ENCODE peak calls at places on chromosomes 6 and 20, in four cellular contexts. F is amniotic stem cell; G is activated CD4-positive, alpha-beta T cell treated with anti-CD3 and anti-CD28 coated beads, Interleukin-2, amount 10 ng/mL, durations not matched to agents 7 days and 5 days; V is occipital lobe. H is an unnamed sample.

GRCh38 chr6:13488015-13488895 is 855 bp upstream of the GFOD1 start:
- DNase-seq in F (no peak), G (peak; percentile 37), V (peak; percentile 56), H (peak; percentile 72)

GRCh38 chr6:14088600-14089168 is 28.9 kb upstream of the CD83 start:
- DNase-seq in F (no peak), G (no peak), V (no peak), H (no peak)

GRCh38 chr6:26097268-26097875 is 10.1 kb downstream of the HFE start:
- DNase-seq in F (peak; percentile 65), G (peak; percentile 75), V (no peak), H (peak; percentile 86)

GRCh38 chr6:78523622-78524021 is 343.7 kb upstream of the IRAK1BP1 start:
- DNase-seq in F (no peak), G (no peak), V (no peak), H (no peak)

GRCh38 chr6:85669735-85670194 is 27.1 kb upstream of the SYNCRIP start:
- DNase-seq in F (no peak), G (peak; percentile 68), V (no peak), H (no peak)

GRCh38 chr20:13149371-13149770 is 71.7 kb upstream of the ISM1 start:
- DNase-seq in F (no peak), G (no peak), V (no peak), H (no peak)

GRCh38 chr6:142945446-142946180 is 637 bp upstream of the HIVEP2 start:
- DNase-seq in F (peak; percentile 55), G (peak; percentile 51), V (peak; percentile 57), H (peak; percentile 42)

GRCh38 chr6:17354700-17355403 is 38.5 kb upstream of the CAP2 start:
- DNase-seq in F (no peak), G (no peak), V (no peak), H (no peak)

GRCh38 chr6:24313477-24314141 is 44.2 kb downstream of the DCDC2 start:
- DNase-seq in F (no peak), G (no peak), V (no peak), H (no peak)

GRCh38 chr6:113560908-113561307 is 296.2 kb upstream of the MARCKS start:
- DNase-seq in F (peak; percentile 42), G (no peak), V (no peak), H (no peak)

GRCh38 chr6:135853227-135853626 is 1.7 kb downstream of the PDE7B start:
- DNase-seq in F (no peak), G (no peak), V (no peak), H (no peak)

GRCh38 chr6:151497935-151498726 is 4.3 kb downstream of the CCDC170 start:
- DNase-seq in F (no peak), G (no peak), V (no peak), H (no peak)

GRCh38 chr6:155340464-155341129 is 26.3 kb upstream of the TFB1M start:
- DNase-seq in F (no peak), G (no peak), V (no peak), H (no peak)

GRCh38 chr20:45020236-45020886 is 54.0 kb downstream of the STK4 start:
- DNase-seq in F (no peak), G (no peak), V (no peak), H (no peak)

GRCh38 chr20:47502801-47503239 is 1.1 kb downstream of the NCOA3 start:
- DNase-seq in F (no peak), G (peak; percentile 57), V (no peak), H (peak; percentile 28)

GRCh38 chr6:169185692-169186485 is 67.8 kb downstream of the THBS2 start:
- DNase-seq in F (no peak), G (no peak), V (no peak), H (no peak)

GRCh38 chr20:61230-61629 is 26.2 kb upstream of the DEFB125 start:
- DNase-seq in F (no peak), G (no peak), V (no peak), H (no peak)

GRCh38 chr20:34948030-34948429 is 7.6 kb downstream of the GSS start:
- DNase-seq in F (peak; percentile 34), G (no peak), V (no peak), H (peak; percentile 28)

GRCh38 chr6:85362652-85363310 is 87.1 kb upstream of the NT5E start:
- DNase-seq in F (no peak), G (no peak), V (no peak), H (no peak)

GRCh38 chr6:74534485-74535211 is 671.2 kb downstream of the COL12A1 start:
- DNase-seq in F (no peak), G (no peak), V (no peak), H (no peak)

GRCh38 chr20:53875452-53875851 is 194.9 kb downstream of the BCAS1 start:
- DNase-seq in F (no peak), G (no peak), V (no peak), H (no peak)

GRCh38 chr6:15481414-15481813 is 181.4 kb downstream of the DTNBP1 start:
- DNase-seq in F (no peak), G (no peak), V (no peak), H (peak; percentile 40)

GRCh38 chr6:87093651-87094050 is 1.3 kb downstream of the CGA start:
- DNase-seq in F (no peak), G (no peak), V (no peak), H (no peak)